ENCODE peak calls at places on chromosomes 2 and 18, in ten cellular contexts. One of them, this sample, is unnamed.
A peak's percentile ranks its signal among the peaks of the same experiment; 100 is the strongest.

GRCh38 chr2:47566207-47566858 is 163.4 kb downstream of the MSH2 start:
- DNase-seq in stomach: no peak
- DNase-seq in NCI-H774: no peak
- DNase-seq in substantia nigra: no peak
- DNase-seq in fibroblast of lung: no peak
- DNase-seq in activated T-cell treated with anti-CD3 and anti-CD28 coated beads for 1 hour: no peak
- DNase-seq in NCI-H2081: no peak
- DNase-seq in Karpas-422: peak; percentile 60
- DNase-seq in ACHN: no peak
- DNase-seq in stimulated activated CD4-positive, alpha-beta T cell treated with anti-CD3 and anti-CD28 coated beads, Interleukin-2, amount 100 ng/mL, for 48 hours: no peak
- DNase-seq in this sample: no peak

GRCh38 chr2:24978661-24979060 is 6.9 kb upstream of the DNAJC27 start:
- DNase-seq in stomach: no peak
- DNase-seq in NCI-H774: no peak
- DNase-seq in substantia nigra: no peak
- DNase-seq in fibroblast of lung: no peak
- DNase-seq in activated T-cell treated with anti-CD3 and anti-CD28 coated beads for 1 hour: no peak
- DNase-seq in NCI-H2081: no peak
- DNase-seq in Karpas-422: no peak
- DNase-seq in ACHN: no peak
- DNase-seq in stimulated activated CD4-positive, alpha-beta T cell treated with anti-CD3 and anti-CD28 coated beads, Interleukin-2, amount 100 ng/mL, for 48 hours: no peak
- DNase-seq in this sample: no peak

GRCh38 chr2:45178359-45178758 is 169.1 kb upstream of the SIX2 start:
- DNase-seq in stomach: no peak
- DNase-seq in NCI-H774: no peak
- DNase-seq in substantia nigra: no peak
- DNase-seq in fibroblast of lung: no peak
- DNase-seq in activated T-cell treated with anti-CD3 and anti-CD28 coated beads for 1 hour: no peak
- DNase-seq in NCI-H2081: no peak
- DNase-seq in Karpas-422: no peak
- DNase-seq in ACHN: no peak
- DNase-seq in stimulated activated CD4-positive, alpha-beta T cell treated with anti-CD3 and anti-CD28 coated beads, Interleukin-2, amount 100 ng/mL, for 48 hours: no peak
- DNase-seq in this sample: no peak

GRCh38 chr2:223784221-223784772 is 53.1 kb downstream of the AP1S3 start:
- DNase-seq in stomach: no peak
- DNase-seq in NCI-H774: no peak
- DNase-seq in substantia nigra: no peak
- DNase-seq in fibroblast of lung: no peak
- DNase-seq in activated T-cell treated with anti-CD3 and anti-CD28 coated beads for 1 hour: no peak
- DNase-seq in NCI-H2081: no peak
- DNase-seq in Karpas-422: no peak
- DNase-seq in ACHN: no peak
- DNase-seq in stimulated activated CD4-positive, alpha-beta T cell treated with anti-CD3 and anti-CD28 coated beads, Interleukin-2, amount 100 ng/mL, for 48 hours: no peak
- DNase-seq in this sample: no peak

GRCh38 chr2:159072795-159073194 is 104.4 kb downstream of the TANC1 start:
- DNase-seq in stomach: no peak
- DNase-seq in NCI-H774: no peak
- DNase-seq in substantia nigra: no peak
- DNase-seq in fibroblast of lung: peak; percentile 85
- DNase-seq in activated T-cell treated with anti-CD3 and anti-CD28 coated beads for 1 hour: no peak
- DNase-seq in NCI-H2081: no peak
- DNase-seq in Karpas-422: no peak
- DNase-seq in ACHN: no peak
- DNase-seq in stimulated activated CD4-positive, alpha-beta T cell treated with anti-CD3 and anti-CD28 coated beads, Interleukin-2, amount 100 ng/mL, for 48 hours: no peak
- DNase-seq in this sample: peak; percentile 75

GRCh38 chr18:74271656-74272055 is 20.1 kb downstream of the CYB5A start:
- DNase-seq in stomach: no peak
- DNase-seq in NCI-H774: no peak
- DNase-seq in substantia nigra: no peak
- DNase-seq in fibroblast of lung: no peak
- DNase-seq in activated T-cell treated with anti-CD3 and anti-CD28 coated beads for 1 hour: no peak
- DNase-seq in NCI-H2081: no peak
- DNase-seq in Karpas-422: no peak
- DNase-seq in ACHN: no peak
- DNase-seq in stimulated activated CD4-positive, alpha-beta T cell treated with anti-CD3 and anti-CD28 coated beads, Interleukin-2, amount 100 ng/mL, for 48 hours: no peak
- DNase-seq in this sample: no peak

GRCh38 chr2:254231-254630 is 9.6 kb downstream of the SH3YL1 start:
- DNase-seq in stomach: no peak
- DNase-seq in NCI-H774: no peak
- DNase-seq in substantia nigra: no peak
- DNase-seq in fibroblast of lung: no peak
- DNase-seq in activated T-cell treated with anti-CD3 and anti-CD28 coated beads for 1 hour: no peak
- DNase-seq in NCI-H2081: no peak
- DNase-seq in Karpas-422: no peak
- DNase-seq in ACHN: no peak
- DNase-seq in stimulated activated CD4-positive, alpha-beta T cell treated with anti-CD3 and anti-CD28 coated beads, Interleukin-2, amount 100 ng/mL, for 48 hours: no peak
- DNase-seq in this sample: no peak

GRCh38 chr18:45174755-45175154 is 440.5 kb upstream of the SLC14A2 start:
- DNase-seq in stomach: no peak
- DNase-seq in NCI-H774: no peak
- DNase-seq in substantia nigra: no peak
- DNase-seq in fibroblast of lung: no peak
- DNase-seq in activated T-cell treated with anti-CD3 and anti-CD28 coated beads for 1 hour: no peak
- DNase-seq in NCI-H2081: no peak
- DNase-seq in Karpas-422: no peak
- DNase-seq in ACHN: no peak
- DNase-seq in stimulated activated CD4-positive, alpha-beta T cell treated with anti-CD3 and anti-CD28 coated beads, Interleukin-2, amount 100 ng/mL, for 48 hours: no peak
- DNase-seq in this sample: no peak